ENCODE peak calls at places on chromosome 19, in ten cellular contexts. One of them, this sample, is unnamed.

GRCh38 chr19:55212447-55212846 is 3.1 kb upstream of the PTPRH start:
- DNase-seq in H1: no peak
- DNase-seq in HCT116: peak
- DNase-seq in astrocyte of the spinal cord: no peak
- DNase-seq in left ventricle myocardium inferior: no peak
- DNase-seq in OCI-LY7: peak
- DNase-seq in uterus: no peak
- DNase-seq in IMR-90: no peak
- DNase-seq in tibial artery: no peak
- DNase-seq in heart left ventricle: no peak
- DNase-seq in this sample: no peak

GRCh38 chr19:48041877-48042580 is 1.9 kb downstream of the CABP5 start:
- DNase-seq in uterus: no peak
- DNase-seq in H1: no peak
- DNase-seq in tibial artery: no peak
- DNase-seq in OCI-LY7: no peak
- DNase-seq in astrocyte of the spinal cord: no peak
- DNase-seq in heart left ventricle: no peak
- DNase-seq in IMR-90: no peak
- DNase-seq in HCT116: no peak
- DNase-seq in left ventricle myocardium inferior: no peak
- DNase-seq in this sample: no peak

GRCh38 chr19:30046522-30046921 is 104.5 kb downstream of the URI1 start:
- DNase-seq in H1: no peak
- DNase-seq in astrocyte of the spinal cord: peak
- DNase-seq in tibial artery: no peak
- DNase-seq in IMR-90: peak
- DNase-seq in uterus: no peak
- DNase-seq in HCT116: no peak
- DNase-seq in left ventricle myocardium inferior: no peak
- DNase-seq in OCI-LY7: peak
- DNase-seq in heart left ventricle: no peak
- DNase-seq in this sample: no peak

GRCh38 chr19:35585844-35586243 is at the start of gene PMIS2:
- DNase-seq in uterus: no peak
- DNase-seq in OCI-LY7: peak
- DNase-seq in HCT116: no peak
- DNase-seq in H1: peak
- DNase-seq in heart left ventricle: no peak
- DNase-seq in astrocyte of the spinal cord: no peak
- DNase-seq in left ventricle myocardium inferior: no peak
- DNase-seq in IMR-90: no peak
- DNase-seq in tibial artery: no peak
- DNase-seq in this sample: no peak

GRCh38 chr19:44848036-44848804 is 2.1 kb downstream of the NECTIN2 start:
- DNase-seq in H1: no peak
- DNase-seq in astrocyte of the spinal cord: peak
- DNase-seq in heart left ventricle: peak
- DNase-seq in uterus: peak
- DNase-seq in HCT116: no peak
- DNase-seq in left ventricle myocardium inferior: no peak
- DNase-seq in OCI-LY7: no peak
- DNase-seq in tibial artery: peak
- DNase-seq in IMR-90: peak
- DNase-seq in this sample: no peak

GRCh38 chr19:31350693-31351211 is 1.5 kb upstream of the TSHZ3 start:
- DNase-seq in OCI-LY7: no peak
- DNase-seq in tibial artery: no peak
- DNase-seq in heart left ventricle: peak
- DNase-seq in IMR-90: peak
- DNase-seq in H1: no peak
- DNase-seq in astrocyte of the spinal cord: peak
- DNase-seq in left ventricle myocardium inferior: peak
- DNase-seq in uterus: peak
- DNase-seq in HCT116: no peak
- DNase-seq in this sample: no peak

GRCh38 chr19:29836409-29836825 is 24.6 kb downstream of the CCNE1 start:
- DNase-seq in astrocyte of the spinal cord: no peak
- DNase-seq in OCI-LY7: no peak
- DNase-seq in uterus: no peak
- DNase-seq in tibial artery: no peak
- DNase-seq in IMR-90: no peak
- DNase-seq in HCT116: no peak
- DNase-seq in heart left ventricle: no peak
- DNase-seq in left ventricle myocardium inferior: no peak
- DNase-seq in H1: no peak
- DNase-seq in this sample: no peak

GRCh38 chr19:4174895-4175668 is 7.3 kb downstream of the SIRT6 start:
- DNase-seq in H1: no peak
- DNase-seq in uterus: no peak
- DNase-seq in tibial artery: no peak
- DNase-seq in OCI-LY7: no peak
- DNase-seq in left ventricle myocardium inferior: no peak
- DNase-seq in heart left ventricle: no peak
- DNase-seq in astrocyte of the spinal cord: no peak
- DNase-seq in IMR-90: no peak
- DNase-seq in HCT116: no peak
- DNase-seq in this sample: no peak

GRCh38 chr19:48795855-48796142 is 15.0 kb downstream of the BCAT2 start:
- DNase-seq in astrocyte of the spinal cord: no peak
- DNase-seq in OCI-LY7: no peak
- DNase-seq in HCT116: no peak
- DNase-seq in IMR-90: no peak
- DNase-seq in tibial artery: peak
- DNase-seq in H1: no peak
- DNase-seq in uterus: peak
- DNase-seq in left ventricle myocardium inferior: peak
- DNase-seq in heart left ventricle: peak
- DNase-seq in this sample: no peak

GRCh38 chr19:35225951-35226350 is 2.6 kb downstream of the FAM187B start:
- DNase-seq in astrocyte of the spinal cord: no peak
- DNase-seq in OCI-LY7: no peak
- DNase-seq in left ventricle myocardium inferior: no peak
- DNase-seq in H1: no peak
- DNase-seq in HCT116: no peak
- DNase-seq in IMR-90: no peak
- DNase-seq in tibial artery: no peak
- DNase-seq in heart left ventricle: no peak
- DNase-seq in uterus: no peak
- DNase-seq in this sample: no peak

GRCh38 chr19:49339364-49340068 is 4.3 kb downstream of the CD37 start:
- DNase-seq in tibial artery: peak
- DNase-seq in uterus: peak
- DNase-seq in IMR-90: peak
- DNase-seq in astrocyte of the spinal cord: peak
- DNase-seq in OCI-LY7: no peak
- DNase-seq in left ventricle myocardium inferior: peak
- DNase-seq in HCT116: no peak
- DNase-seq in heart left ventricle: peak
- DNase-seq in H1: peak
- DNase-seq in this sample: peak

GRCh38 chr19:3932931-3933810 is at the start of gene NMRK2:
- DNase-seq in heart left ventricle: peak
- DNase-seq in left ventricle myocardium inferior: peak
- DNase-seq in IMR-90: no peak
- DNase-seq in H1: peak
- DNase-seq in tibial artery: no peak
- DNase-seq in uterus: no peak
- DNase-seq in astrocyte of the spinal cord: no peak
- DNase-seq in OCI-LY7: no peak
- DNase-seq in HCT116: no peak
- DNase-seq in this sample: no peak

GRCh38 chr19:29364224-29364726 is 151.3 kb upstream of the UQCRFS1 start:
- DNase-seq in IMR-90: no peak
- DNase-seq in astrocyte of the spinal cord: no peak
- DNase-seq in heart left ventricle: no peak
- DNase-seq in uterus: no peak
- DNase-seq in HCT116: no peak
- DNase-seq in OCI-LY7: no peak
- DNase-seq in tibial artery: no peak
- DNase-seq in left ventricle myocardium inferior: no peak
- DNase-seq in H1: no peak
- DNase-seq in this sample: no peak

GRCh38 chr19:50837300-50837699 is 3.9 kb upstream of the KLK15 start:
- DNase-seq in heart left ventricle: no peak
- DNase-seq in IMR-90: no peak
- DNase-seq in left ventricle myocardium inferior: no peak
- DNase-seq in tibial artery: no peak
- DNase-seq in OCI-LY7: no peak
- DNase-seq in HCT116: no peak
- DNase-seq in uterus: no peak
- DNase-seq in astrocyte of the spinal cord: no peak
- DNase-seq in H1: no peak
- DNase-seq in this sample: no peak

GRCh38 chr19:56071151-56071550 is 49.9 kb downstream of the ZNF787 start:
- DNase-seq in uterus: no peak
- DNase-seq in heart left ventricle: no peak
- DNase-seq in astrocyte of the spinal cord: no peak
- DNase-seq in tibial artery: no peak
- DNase-seq in left ventricle myocardium inferior: no peak
- DNase-seq in H1: no peak
- DNase-seq in IMR-90: no peak
- DNase-seq in OCI-LY7: peak
- DNase-seq in HCT116: peak
- DNase-seq in this sample: no peak

GRCh38 chr19:8702350-8702749 is 3.8 kb upstream of the ACTL9 start:
- DNase-seq in OCI-LY7: no peak
- DNase-seq in uterus: no peak
- DNase-seq in HCT116: no peak
- DNase-seq in H1: no peak
- DNase-seq in tibial artery: no peak
- DNase-seq in left ventricle myocardium inferior: no peak
- DNase-seq in astrocyte of the spinal cord: no peak
- DNase-seq in heart left ventricle: no peak
- DNase-seq in IMR-90: no peak
- DNase-seq in this sample: no peak
- H3K4me3 ChIP-seq in OCI-LY7: no peak
- H3K4me3 ChIP-seq in uterus: no peak
- H3K4me3 ChIP-seq in HCT116: no peak
- H3K4me3 ChIP-seq in H1: no peak
- H3K4me3 ChIP-seq in tibial artery: no peak
- H3K4me3 ChIP-seq in left ventricle myocardium inferior: no peak
- H3K4me3 ChIP-seq in astrocyte of the spinal cord: no peak
- H3K4me3 ChIP-seq in heart left ventricle: no peak
- H3K4me3 ChIP-seq in IMR-90: no peak
- H3K4me3 ChIP-seq in this sample: no peak

GRCh38 chr19:6017576-6017975 is 39.6 kb upstream of the RANBP3 start:
- DNase-seq in IMR-90: no peak
- DNase-seq in H1: no peak
- DNase-seq in left ventricle myocardium inferior: no peak
- DNase-seq in HCT116: no peak
- DNase-seq in heart left ventricle: no peak
- DNase-seq in astrocyte of the spinal cord: no peak
- DNase-seq in uterus: no peak
- DNase-seq in tibial artery: no peak
- DNase-seq in OCI-LY7: no peak
- DNase-seq in this sample: no peak

GRCh38 chr19:6015841-6016545 is 38.1 kb upstream of the RANBP3 start:
- DNase-seq in heart left ventricle: no peak
- DNase-seq in left ventricle myocardium inferior: no peak
- DNase-seq in astrocyte of the spinal cord: no peak
- DNase-seq in OCI-LY7: no peak
- DNase-seq in HCT116: no peak
- DNase-seq in H1: no peak
- DNase-seq in tibial artery: no peak
- DNase-seq in uterus: no peak
- DNase-seq in IMR-90: no peak
- DNase-seq in this sample: no peak

GRCh38 chr19:6020166-6020967 is 42.4 kb upstream of the RANBP3 start:
- DNase-seq in astrocyte of the spinal cord: no peak
- DNase-seq in IMR-90: no peak
- DNase-seq in left ventricle myocardium inferior: no peak
- DNase-seq in uterus: no peak
- DNase-seq in H1: no peak
- DNase-seq in HCT116: no peak
- DNase-seq in tibial artery: no peak
- DNase-seq in heart left ventricle: no peak
- DNase-seq in OCI-LY7: no peak
- DNase-seq in this sample: no peak

GRCh38 chr19:6020972-6021805 is 43.2 kb upstream of the RANBP3 start:
- DNase-seq in left ventricle myocardium inferior: no peak
- DNase-seq in HCT116: no peak
- DNase-seq in tibial artery: no peak
- DNase-seq in OCI-LY7: no peak
- DNase-seq in IMR-90: no peak
- DNase-seq in H1: no peak
- DNase-seq in astrocyte of the spinal cord: no peak
- DNase-seq in uterus: no peak
- DNase-seq in heart left ventricle: no peak
- DNase-seq in this sample: no peak

GRCh38 chr19:6018786-6019185 is 40.8 kb upstream of the RANBP3 start:
- DNase-seq in OCI-LY7: peak
- DNase-seq in IMR-90: no peak
- DNase-seq in left ventricle myocardium inferior: no peak
- DNase-seq in uterus: no peak
- DNase-seq in astrocyte of the spinal cord: no peak
- DNase-seq in tibial artery: no peak
- DNase-seq in heart left ventricle: no peak
- DNase-seq in HCT116: no peak
- DNase-seq in H1: peak
- DNase-seq in this sample: no peak
- TF ChIP-seq CTCF in OCI-LY7: peak
- TF ChIP-seq CTCF in IMR-90: no peak
- TF ChIP-seq CTCF in left ventricle myocardium inferior: no peak
- TF ChIP-seq CTCF in uterus: no peak
- TF ChIP-seq CTCF in astrocyte of the spinal cord: peak
- TF ChIP-seq CTCF in tibial artery: no peak
- TF ChIP-seq CTCF in heart left ventricle: no peak
- TF ChIP-seq CTCF in HCT116: peak
- TF ChIP-seq CTCF in H1: peak
- TF ChIP-seq CTCF in this sample: no peak

GRCh38 chr19:14432817-14433453 is at the start of gene PKN1:
- DNase-seq in astrocyte of the spinal cord: peak
- DNase-seq in left ventricle myocardium inferior: peak
- DNase-seq in tibial artery: no peak
- DNase-seq in heart left ventricle: peak
- DNase-seq in HCT116: no peak
- DNase-seq in IMR-90: no peak
- DNase-seq in OCI-LY7: peak
- DNase-seq in uterus: peak
- DNase-seq in H1: no peak
- DNase-seq in this sample: no peak
- H3K4me3 ChIP-seq in astrocyte of the spinal cord: peak
- H3K4me3 ChIP-seq in left ventricle myocardium inferior: peak
- H3K4me3 ChIP-seq in tibial artery: peak
- H3K4me3 ChIP-seq in heart left ventricle: peak
- H3K4me3 ChIP-seq in HCT116: peak
- H3K4me3 ChIP-seq in IMR-90: peak
- H3K4me3 ChIP-seq in OCI-LY7: peak
- H3K4me3 ChIP-seq in uterus: peak
- H3K4me3 ChIP-seq in H1: peak
- H3K4me3 ChIP-seq in this sample: peak

DNA sequence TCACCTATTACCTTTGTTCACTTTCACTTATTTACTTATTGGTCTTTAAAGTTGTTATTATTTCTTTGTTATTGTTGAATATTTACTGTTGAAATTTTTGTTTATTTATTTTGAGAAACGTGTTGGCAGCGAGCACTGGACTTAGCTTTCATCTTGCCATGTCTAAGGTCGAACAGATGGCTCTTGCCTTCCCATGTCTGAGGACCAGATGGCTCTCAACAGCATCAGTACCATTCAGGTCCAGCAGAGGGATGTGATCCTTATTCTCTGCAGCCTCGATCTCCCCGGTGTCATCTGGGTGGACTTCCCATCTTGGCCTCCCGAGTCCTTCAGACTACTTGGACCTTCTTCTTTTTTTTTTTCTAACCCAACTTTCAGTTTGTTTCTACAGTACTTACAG is 1437.6 kb downstream of the UQCRFS1 start:
- DNase-seq in IMR-90: no peak
- DNase-seq in H1: no peak
- DNase-seq in left ventricle myocardium inferior: no peak
- DNase-seq in heart left ventricle: no peak
- DNase-seq in uterus: no peak
- DNase-seq in OCI-LY7: peak
- DNase-seq in astrocyte of the spinal cord: no peak
- DNase-seq in HCT116: no peak
- DNase-seq in tibial artery: no peak
- DNase-seq in this sample: no peak
- TF ChIP-seq CTCF in IMR-90: no peak
- TF ChIP-seq CTCF in H1: peak
- TF ChIP-seq CTCF in left ventricle myocardium inferior: no peak
- TF ChIP-seq CTCF in heart left ventricle: no peak
- TF ChIP-seq CTCF in uterus: no peak
- TF ChIP-seq CTCF in OCI-LY7: no peak
- TF ChIP-seq CTCF in astrocyte of the spinal cord: no peak
- TF ChIP-seq CTCF in HCT116: no peak
- TF ChIP-seq CTCF in tibial artery: no peak
- TF ChIP-seq CTCF in this sample: no peak

This sample was measured in HFF-Myc.